ENCODE peak calls at places on chromosome 15, in nine cellular contexts. O is HT1080, B is mesothelial cell of epicardium, S is NCI-H2081, H is Karpas-422, Y is brain microvascular endothelial cell, W is left ventricle myocardium superior, V is iris pigment epithelial cell, P is DMS153. I is an unnamed sample.

GRCh38 chr15:85879334-85880163 is 84.8 kb upstream of the KLHL25 start:
- DNase-seq in O (peak), B (no peak), S (no peak), H (no peak), Y (peak), W (no peak), V (no peak), P (no peak), I (no peak)

GRCh38 chr15:67998599-67999122 is 55.5 kb upstream of the PIAS1 start:
- DNase-seq in O (peak), B (no peak), S (no peak), H (peak), Y (peak), W (peak), V (peak), P (no peak), I (no peak)

GRCh38 chr15:91047545-91048199 is 25.3 kb upstream of the VPS33B start:
- DNase-seq in O (no peak), B (no peak), S (no peak), H (no peak), Y (no peak), W (no peak), V (peak), P (no peak), I (no peak)

GRCh38 chr15:69941206-69941605 is 156.5 kb downstream of the TLE3 start:
- DNase-seq in O (no peak), B (no peak), S (no peak), H (no peak), Y (no peak), W (no peak), V (no peak), P (no peak), I (no peak)

GRCh38 chr15:64379216-64379960 is 1.9 kb downstream of the PCLAF start:
- DNase-seq in O (no peak), B (no peak), S (no peak), H (no peak), Y (no peak), W (no peak), V (no peak), P (no peak), I (no peak)

GRCh38 chr15:99956820-99957641 is 223.8 kb upstream of the LYSMD4 start:
- DNase-seq in O (no peak), B (peak), S (no peak), H (no peak), Y (no peak), W (no peak), V (no peak), P (no peak), I (no peak)

GRCh38 chr15:90362936-90363212 is 10.8 kb downstream of the ZNF774 start:
- DNase-seq in O (peak), B (no peak), S (no peak), H (no peak), Y (peak), W (no peak), V (peak), P (no peak), I (no peak)

GRCh38 chr15:73518180-73518862 is 75.4 kb downstream of the REC114 start:
- DNase-seq in O (no peak), B (no peak), S (no peak), H (no peak), Y (no peak), W (peak), V (no peak), P (no peak), I (no peak)

GRCh38 chr15:91224750-91225380 is 124.8 kb downstream of the SV2B start:
- DNase-seq in O (peak), B (no peak), S (peak), H (peak), Y (peak), W (no peak), V (peak), P (peak), I (no peak)

GRCh38 chr15:58185439-58185838 is 47.3 kb downstream of the AQP9 start:
- DNase-seq in O (no peak), B (no peak), S (no peak), H (no peak), Y (no peak), W (no peak), V (no peak), P (no peak), I (no peak)

GRCh38 chr15:50227076-50227475 is 38.5 kb downstream of the HDC start:
- DNase-seq in O (peak), B (no peak), S (no peak), H (no peak), Y (peak), W (no peak), V (peak), P (no peak), I (no peak)

GRCh38 chr15:57384024-57384423 is 7.7 kb downstream of the CGNL1 start:
- DNase-seq in O (no peak), B (no peak), S (no peak), H (no peak), Y (no peak), W (peak), V (no peak), P (no peak), I (no peak)

GRCh38 chr15:45242289-45242688 is 9.7 kb upstream of the SLC28A2 start:
- DNase-seq in O (peak), B (no peak), S (no peak), H (peak), Y (peak), W (no peak), V (peak), P (no peak), I (no peak)

GRCh38 chr15:67807141-67807540 is 18.2 kb upstream of the SKOR1 start:
- DNase-seq in O (no peak), B (no peak), S (no peak), H (no peak), Y (no peak), W (no peak), V (no peak), P (no peak), I (no peak)

GRCh38 chr15:73686781-73687256 is 2.6 kb downstream of the CD276 start:
- DNase-seq in O (peak), B (no peak), S (no peak), H (no peak), Y (peak), W (no peak), V (peak), P (no peak), I (no peak)

GRCh38 chr15:27826902-27827321 is 272.2 kb downstream of the OCA2 start:
- DNase-seq in O (peak), B (no peak), S (no peak), H (no peak), Y (no peak), W (no peak), V (peak), P (no peak), I (no peak)

GRCh38 chr15:100847194-100847593 is 32.4 kb upstream of the ALDH1A3 start:
- DNase-seq in O (no peak), B (no peak), S (no peak), H (no peak), Y (no peak), W (no peak), V (no peak), P (no peak), I (no peak)

GRCh38 chr15:95087253-95087609 is 855.9 kb downstream of the MCTP2 start:
- DNase-seq in O (no peak), B (no peak), S (no peak), H (no peak), Y (peak), W (no peak), V (peak), P (no peak), I (no peak)

GRCh38 chr15:65423977-65424679 is 1.4 kb upstream of the IGDCC4 start:
- DNase-seq in O (peak), B (no peak), S (no peak), H (no peak), Y (no peak), W (no peak), V (peak), P (no peak), I (no peak)

GRCh38 chr15:69307939-69308338 is 9.2 kb downstream of the PAQR5 start:
- DNase-seq in O (no peak), B (no peak), S (no peak), H (no peak), Y (no peak), W (no peak), V (no peak), P (no peak), I (no peak)